ENCODE peak calls at places on chromosomes 4 and X, in eight cellular contexts. One of them, this sample, is unnamed.

GRCh38 chr4:35201403-35201802 is 1042.9 kb downstream of the ARAP2 start:
- DNase-seq in esophagus squamous epithelium: no peak
- DNase-seq in mammary epithelial cell: no peak
- DNase-seq in NT2/D1: no peak
- DNase-seq in lower lobe of right lung: no peak
- DNase-seq in WERI-Rb-1: no peak
- DNase-seq in endothelial cell of umbilical vein: no peak
- DNase-seq in cardiac muscle cell: no peak
- DNase-seq in this sample: no peak

GRCh38 chr4:104490770-104491395 is 3.8 kb downstream of the CXXC4 start:
- DNase-seq in cardiac muscle cell: peak; percentile 93
- DNase-seq in lower lobe of right lung: peak; percentile 80
- DNase-seq in WERI-Rb-1: peak; percentile 86
- DNase-seq in endothelial cell of umbilical vein: peak; percentile 39
- DNase-seq in mammary epithelial cell: peak; percentile 19
- DNase-seq in esophagus squamous epithelium: no peak
- DNase-seq in NT2/D1: no peak
- DNase-seq in this sample: peak; percentile 30

GRCh38 chr4:82823062-82823461 is 24.5 kb upstream of the SCD5 start:
- DNase-seq in endothelial cell of umbilical vein: no peak
- DNase-seq in NT2/D1: no peak
- DNase-seq in WERI-Rb-1: no peak
- DNase-seq in esophagus squamous epithelium: no peak
- DNase-seq in mammary epithelial cell: no peak
- DNase-seq in cardiac muscle cell: no peak
- DNase-seq in lower lobe of right lung: no peak
- DNase-seq in this sample: no peak

GRCh38 chrX:144586756-144587155 is 660.5 kb upstream of the SPANXN1 start:
- DNase-seq in lower lobe of right lung: no peak
- DNase-seq in WERI-Rb-1: no peak
- DNase-seq in esophagus squamous epithelium: no peak
- DNase-seq in cardiac muscle cell: no peak
- DNase-seq in mammary epithelial cell: peak; percentile 78
- DNase-seq in endothelial cell of umbilical vein: no peak
- DNase-seq in NT2/D1: no peak
- DNase-seq in this sample: no peak

GRCh38 chr4:165055601-165056000 is 1.9 kb downstream of the TRIM75 start:
- DNase-seq in cardiac muscle cell: no peak
- DNase-seq in endothelial cell of umbilical vein: no peak
- DNase-seq in mammary epithelial cell: no peak
- DNase-seq in esophagus squamous epithelium: no peak
- DNase-seq in lower lobe of right lung: no peak
- DNase-seq in NT2/D1: no peak
- DNase-seq in WERI-Rb-1: no peak
- DNase-seq in this sample: no peak

GRCh38 chr4:179292443-179292842 is 1850.2 kb upstream of the AGA start:
- DNase-seq in esophagus squamous epithelium: no peak
- DNase-seq in NT2/D1: no peak
- DNase-seq in lower lobe of right lung: no peak
- DNase-seq in endothelial cell of umbilical vein: no peak
- DNase-seq in WERI-Rb-1: no peak
- DNase-seq in cardiac muscle cell: no peak
- DNase-seq in mammary epithelial cell: no peak
- DNase-seq in this sample: no peak

GRCh38 chr4:3811621-3812020 is 45.4 kb downstream of the ADRA2C start:
- DNase-seq in WERI-Rb-1: no peak
- DNase-seq in lower lobe of right lung: peak; percentile 41
- DNase-seq in cardiac muscle cell: no peak
- DNase-seq in endothelial cell of umbilical vein: no peak
- DNase-seq in NT2/D1: no peak
- DNase-seq in esophagus squamous epithelium: no peak
- DNase-seq in mammary epithelial cell: no peak
- DNase-seq in this sample: no peak

GRCh38 chrX:70452143-70452733 is 7.6 kb downstream of the DLG3 start:
- DNase-seq in esophagus squamous epithelium: no peak
- DNase-seq in WERI-Rb-1: peak; percentile 62
- DNase-seq in lower lobe of right lung: peak; percentile 60
- DNase-seq in mammary epithelial cell: no peak
- DNase-seq in cardiac muscle cell: peak; percentile 46
- DNase-seq in endothelial cell of umbilical vein: peak; percentile 39
- DNase-seq in NT2/D1: no peak
- DNase-seq in this sample: peak; percentile 78

GRCh38 chr4:145956288-145956890 is 17.8 kb upstream of the ZNF827 start:
- DNase-seq in endothelial cell of umbilical vein: peak; percentile 43
- DNase-seq in esophagus squamous epithelium: no peak
- DNase-seq in NT2/D1: peak; percentile 40
- DNase-seq in WERI-Rb-1: peak; percentile 50
- DNase-seq in mammary epithelial cell: peak; percentile 25
- DNase-seq in lower lobe of right lung: no peak
- DNase-seq in cardiac muscle cell: peak; percentile 59
- DNase-seq in this sample: peak; percentile 33

GRCh38 chr4:152352645-152353116 is 183.2 kb downstream of the FBXW7 start:
- DNase-seq in mammary epithelial cell: peak; percentile 98
- DNase-seq in lower lobe of right lung: no peak
- DNase-seq in NT2/D1: peak; percentile 11
- DNase-seq in endothelial cell of umbilical vein: peak; percentile 94
- DNase-seq in WERI-Rb-1: peak; percentile 87
- DNase-seq in cardiac muscle cell: peak; percentile 73
- DNase-seq in esophagus squamous epithelium: no peak
- DNase-seq in this sample: peak; percentile 2

GRCh38 chr4:118279328-118279727 is 73.5 kb downstream of the PRSS12 start:
- DNase-seq in mammary epithelial cell: no peak
- DNase-seq in lower lobe of right lung: no peak
- DNase-seq in WERI-Rb-1: no peak
- DNase-seq in endothelial cell of umbilical vein: no peak
- DNase-seq in cardiac muscle cell: no peak
- DNase-seq in esophagus squamous epithelium: no peak
- DNase-seq in NT2/D1: no peak
- DNase-seq in this sample: no peak
- H3K4me3 ChIP-seq in mammary epithelial cell: peak overlapping the region; percentile 99
- H3K4me3 ChIP-seq in lower lobe of right lung: peak overlapping the region; percentile 86
- H3K4me3 ChIP-seq in WERI-Rb-1: peak overlapping the region; percentile 79
- H3K4me3 ChIP-seq in endothelial cell of umbilical vein: peak overlapping the region; percentile 98
- H3K4me3 ChIP-seq in cardiac muscle cell: peak overlapping the region; percentile 70
- H3K4me3 ChIP-seq in esophagus squamous epithelium: peak overlapping the region; percentile 96
- H3K4me3 ChIP-seq in NT2/D1: peak overlapping the region; percentile 93
- H3K4me3 ChIP-seq in this sample: peak overlapping the region; percentile 97

DNA sequence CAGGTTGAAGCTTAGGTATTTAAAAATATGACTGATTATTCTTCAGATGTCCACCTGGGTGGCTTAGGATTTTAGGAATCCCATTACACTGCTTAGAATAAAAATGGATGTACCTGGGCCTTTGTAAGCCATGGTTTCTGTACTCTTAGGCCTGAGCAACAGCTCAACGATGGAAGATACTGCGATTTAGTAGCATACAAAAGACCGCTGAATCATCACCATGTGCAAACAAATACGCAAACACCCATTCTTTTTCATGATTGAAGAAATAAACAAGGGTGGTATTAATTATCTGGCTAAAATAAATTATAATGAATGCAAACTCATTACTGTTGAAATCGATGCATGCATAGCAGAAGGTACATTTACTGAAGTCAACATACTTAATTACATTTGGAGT is 188.9 kb downstream of the ZNF330 start:
- DNase-seq in endothelial cell of umbilical vein: no peak
- DNase-seq in WERI-Rb-1: no peak
- DNase-seq in cardiac muscle cell: no peak
- DNase-seq in lower lobe of right lung: no peak
- DNase-seq in mammary epithelial cell: no peak
- DNase-seq in esophagus squamous epithelium: no peak
- DNase-seq in NT2/D1: no peak
- DNase-seq in this sample: no peak
- H3K4me3 ChIP-seq in endothelial cell of umbilical vein: no peak overlapping the region
- H3K4me3 ChIP-seq in WERI-Rb-1: no peak overlapping the region
- H3K4me3 ChIP-seq in cardiac muscle cell: no peak overlapping the region
- H3K4me3 ChIP-seq in lower lobe of right lung: no peak overlapping the region
- H3K4me3 ChIP-seq in mammary epithelial cell: no peak overlapping the region
- H3K4me3 ChIP-seq in esophagus squamous epithelium: no peak overlapping the region
- H3K4me3 ChIP-seq in NT2/D1: no peak overlapping the region
- H3K4me3 ChIP-seq in this sample: no peak overlapping the region

DNA sequence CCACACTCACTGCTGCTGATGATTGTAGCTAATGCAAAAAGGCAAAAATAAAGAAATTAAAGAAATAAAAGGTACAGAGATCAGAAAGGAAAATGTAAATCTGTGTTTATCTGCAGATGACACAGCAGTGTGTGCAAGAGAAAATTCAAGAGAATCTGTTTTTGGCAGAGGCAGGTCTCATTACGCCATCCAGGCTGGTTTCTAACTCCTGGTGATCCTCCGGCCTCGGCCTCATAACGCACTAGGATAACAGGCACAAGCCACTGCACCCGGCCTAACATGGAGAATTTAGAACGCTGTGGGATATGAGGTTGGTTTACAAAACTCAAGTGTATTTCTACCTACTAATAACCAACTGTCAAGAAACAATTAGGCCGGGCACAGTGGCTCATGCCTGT is 29.4 kb downstream of the CTBP1 start:
- DNase-seq in lower lobe of right lung: no peak
- DNase-seq in esophagus squamous epithelium: no peak
- DNase-seq in cardiac muscle cell: no peak
- DNase-seq in NT2/D1: no peak
- DNase-seq in WERI-Rb-1: no peak
- DNase-seq in endothelial cell of umbilical vein: no peak
- DNase-seq in mammary epithelial cell: no peak
- DNase-seq in this sample: no peak
- H3K4me3 ChIP-seq in lower lobe of right lung: no peak overlapping the region
- H3K4me3 ChIP-seq in esophagus squamous epithelium: no peak overlapping the region
- H3K4me3 ChIP-seq in cardiac muscle cell: no peak overlapping the region
- H3K4me3 ChIP-seq in NT2/D1: no peak overlapping the region
- H3K4me3 ChIP-seq in WERI-Rb-1: no peak overlapping the region
- H3K4me3 ChIP-seq in endothelial cell of umbilical vein: no peak overlapping the region
- H3K4me3 ChIP-seq in mammary epithelial cell: no peak overlapping the region
- H3K4me3 ChIP-seq in this sample: no peak overlapping the region

GRCh38 chr4:8163436-8164193 is 5.0 kb upstream of the ABLIM2 start:
- DNase-seq in endothelial cell of umbilical vein: no peak
- DNase-seq in WERI-Rb-1: no peak
- DNase-seq in NT2/D1: no peak
- DNase-seq in esophagus squamous epithelium: no peak
- DNase-seq in lower lobe of right lung: no peak
- DNase-seq in cardiac muscle cell: no peak
- DNase-seq in mammary epithelial cell: no peak
- DNase-seq in this sample: no peak

GRCh38 chr4:8164687-8165086 is 6.1 kb upstream of the ABLIM2 start:
- DNase-seq in endothelial cell of umbilical vein: no peak
- DNase-seq in mammary epithelial cell: no peak
- DNase-seq in lower lobe of right lung: no peak
- DNase-seq in cardiac muscle cell: no peak
- DNase-seq in esophagus squamous epithelium: no peak
- DNase-seq in NT2/D1: no peak
- DNase-seq in WERI-Rb-1: no peak
- DNase-seq in this sample: no peak

GRCh38 chr4:8162625-8163024 is 4.0 kb upstream of the ABLIM2 start:
- DNase-seq in WERI-Rb-1: no peak
- DNase-seq in mammary epithelial cell: no peak
- DNase-seq in endothelial cell of umbilical vein: no peak
- DNase-seq in esophagus squamous epithelium: no peak
- DNase-seq in lower lobe of right lung: no peak
- DNase-seq in cardiac muscle cell: no peak
- DNase-seq in NT2/D1: no peak
- DNase-seq in this sample: no peak

GRCh38 chr4:8164194-8164565 is 5.6 kb upstream of the ABLIM2 start:
- DNase-seq in NT2/D1: no peak
- DNase-seq in esophagus squamous epithelium: no peak
- DNase-seq in endothelial cell of umbilical vein: no peak
- DNase-seq in cardiac muscle cell: no peak
- DNase-seq in WERI-Rb-1: no peak
- DNase-seq in mammary epithelial cell: no peak
- DNase-seq in lower lobe of right lung: no peak
- DNase-seq in this sample: no peak

DNA sequence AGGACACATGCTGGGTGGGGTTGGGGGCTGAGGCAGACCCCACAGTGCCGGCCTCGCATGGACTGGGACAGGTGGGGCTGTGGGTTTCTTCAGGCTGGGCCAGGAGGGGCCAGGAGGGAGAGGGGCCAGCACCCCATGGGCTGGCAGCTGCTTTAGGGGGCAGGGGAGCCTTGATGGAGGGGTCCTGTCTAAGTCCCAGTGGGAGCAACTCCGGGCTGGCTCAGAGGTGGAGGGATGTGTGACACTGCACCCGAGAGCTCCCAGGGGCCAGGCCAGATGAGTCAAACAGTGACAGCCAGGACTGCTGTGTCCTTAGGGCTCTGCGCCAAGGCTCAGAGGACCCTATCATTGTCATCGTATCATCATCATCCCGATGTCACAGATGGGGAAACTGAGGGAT is 4.4 kb upstream of the ABLIM2 start:
- DNase-seq in NT2/D1: no peak
- DNase-seq in endothelial cell of umbilical vein: no peak
- DNase-seq in esophagus squamous epithelium: no peak
- DNase-seq in lower lobe of right lung: no peak
- DNase-seq in cardiac muscle cell: no peak
- DNase-seq in WERI-Rb-1: no peak
- DNase-seq in mammary epithelial cell: no peak
- DNase-seq in this sample: no peak
- H3K4me3 ChIP-seq in NT2/D1: no peak overlapping the region
- H3K4me3 ChIP-seq in endothelial cell of umbilical vein: no peak overlapping the region
- H3K4me3 ChIP-seq in esophagus squamous epithelium: no peak overlapping the region
- H3K4me3 ChIP-seq in lower lobe of right lung: no peak overlapping the region
- H3K4me3 ChIP-seq in cardiac muscle cell: no peak overlapping the region
- H3K4me3 ChIP-seq in WERI-Rb-1: no peak overlapping the region
- H3K4me3 ChIP-seq in mammary epithelial cell: no peak overlapping the region
- H3K4me3 ChIP-seq in this sample: no peak overlapping the region

This sample was measured in H7.